ENCODE peak calls at places on chromosomes 7 and 10, in eight cellular contexts. One of them, this sample, is unnamed.

GRCh38 chr7:80312139-80312661 is 177.6 kb downstream of the GNAI1 start:
- DNase-seq in skeletal muscle cell: peak; percentile 83
- DNase-seq in transverse colon: peak; percentile 10
- DNase-seq in activated CD8-positive, alpha-beta memory T cell treated with anti-CD3 and anti-CD28 coated beads, Interleukin-2, amount 50 U/mL, for 4 hours: no peak
- DNase-seq in C1 segment of cervical spinal cord: no peak
- DNase-seq in hippocampal formation: no peak
- DNase-seq in RPMI8226: peak; percentile 5
- DNase-seq in smooth muscle cell of the brain vasculature: peak; percentile 79
- DNase-seq in this sample: peak; percentile 8

GRCh38 chr7:128847721-128848211 is 14.9 kb upstream of the ATP6V1F start:
- DNase-seq in skeletal muscle cell: no peak
- DNase-seq in transverse colon: no peak
- DNase-seq in activated CD8-positive, alpha-beta memory T cell treated with anti-CD3 and anti-CD28 coated beads, Interleukin-2, amount 50 U/mL, for 4 hours: no peak
- DNase-seq in C1 segment of cervical spinal cord: no peak
- DNase-seq in hippocampal formation: no peak
- DNase-seq in RPMI8226: no peak
- DNase-seq in smooth muscle cell of the brain vasculature: no peak
- DNase-seq in this sample: no peak

GRCh38 chr10:132395704-132396494 is 1.1 kb upstream of the PWWP2B start:
- DNase-seq in skeletal muscle cell: no peak
- DNase-seq in transverse colon: peak; percentile 82
- DNase-seq in activated CD8-positive, alpha-beta memory T cell treated with anti-CD3 and anti-CD28 coated beads, Interleukin-2, amount 50 U/mL, for 4 hours: no peak
- DNase-seq in C1 segment of cervical spinal cord: no peak
- DNase-seq in hippocampal formation: no peak
- DNase-seq in RPMI8226: no peak
- DNase-seq in smooth muscle cell of the brain vasculature: no peak
- DNase-seq in this sample: no peak

GRCh38 chr7:73526892-73527821 is 5.1 kb upstream of the BAZ1B start:
- DNase-seq in skeletal muscle cell: no peak
- DNase-seq in transverse colon: no peak
- DNase-seq in activated CD8-positive, alpha-beta memory T cell treated with anti-CD3 and anti-CD28 coated beads, Interleukin-2, amount 50 U/mL, for 4 hours: no peak
- DNase-seq in C1 segment of cervical spinal cord: no peak
- DNase-seq in hippocampal formation: no peak
- DNase-seq in RPMI8226: peak; percentile 87
- DNase-seq in smooth muscle cell of the brain vasculature: no peak
- DNase-seq in this sample: no peak

GRCh38 chr7:32519763-32520162 is 24.5 kb downstream of the AVL9 start:
- DNase-seq in skeletal muscle cell: no peak
- DNase-seq in transverse colon: no peak
- DNase-seq in activated CD8-positive, alpha-beta memory T cell treated with anti-CD3 and anti-CD28 coated beads, Interleukin-2, amount 50 U/mL, for 4 hours: no peak
- DNase-seq in C1 segment of cervical spinal cord: no peak
- DNase-seq in hippocampal formation: no peak
- DNase-seq in RPMI8226: no peak
- DNase-seq in smooth muscle cell of the brain vasculature: no peak
- DNase-seq in this sample: no peak

GRCh38 chr7:4682621-4683042 is 537 bp downstream of the FOXK1 start:
- DNase-seq in skeletal muscle cell: no peak
- DNase-seq in transverse colon: peak; percentile 58
- DNase-seq in activated CD8-positive, alpha-beta memory T cell treated with anti-CD3 and anti-CD28 coated beads, Interleukin-2, amount 50 U/mL, for 4 hours: peak; percentile 45
- DNase-seq in C1 segment of cervical spinal cord: no peak
- DNase-seq in hippocampal formation: no peak
- DNase-seq in RPMI8226: peak; percentile 79
- DNase-seq in smooth muscle cell of the brain vasculature: no peak
- DNase-seq in this sample: no peak

GRCh38 chr10:48731654-48732053 is 47.0 kb downstream of the WDFY4 start:
- DNase-seq in skeletal muscle cell: no peak
- DNase-seq in transverse colon: no peak
- DNase-seq in activated CD8-positive, alpha-beta memory T cell treated with anti-CD3 and anti-CD28 coated beads, Interleukin-2, amount 50 U/mL, for 4 hours: no peak
- DNase-seq in C1 segment of cervical spinal cord: no peak
- DNase-seq in hippocampal formation: no peak
- DNase-seq in RPMI8226: no peak
- DNase-seq in smooth muscle cell of the brain vasculature: no peak
- DNase-seq in this sample: no peak

GRCh38 chr7:11343818-11344413 is 370.2 kb downstream of the PHF14 start:
- DNase-seq in skeletal muscle cell: no peak
- DNase-seq in transverse colon: no peak
- DNase-seq in activated CD8-positive, alpha-beta memory T cell treated with anti-CD3 and anti-CD28 coated beads, Interleukin-2, amount 50 U/mL, for 4 hours: no peak
- DNase-seq in C1 segment of cervical spinal cord: no peak
- DNase-seq in hippocampal formation: no peak
- DNase-seq in RPMI8226: peak; percentile 64
- DNase-seq in smooth muscle cell of the brain vasculature: no peak
- DNase-seq in this sample: peak; percentile 46

GRCh38 chr10:33234779-33235178 is 99.7 kb downstream of the NRP1 start:
- DNase-seq in skeletal muscle cell: no peak
- DNase-seq in transverse colon: no peak
- DNase-seq in activated CD8-positive, alpha-beta memory T cell treated with anti-CD3 and anti-CD28 coated beads, Interleukin-2, amount 50 U/mL, for 4 hours: no peak
- DNase-seq in C1 segment of cervical spinal cord: no peak
- DNase-seq in hippocampal formation: no peak
- DNase-seq in RPMI8226: no peak
- DNase-seq in smooth muscle cell of the brain vasculature: no peak
- DNase-seq in this sample: no peak

GRCh38 chr7:2613113-2613925 is 18.5 kb upstream of the TTYH3 start:
- DNase-seq in skeletal muscle cell: no peak
- DNase-seq in transverse colon: no peak
- DNase-seq in activated CD8-positive, alpha-beta memory T cell treated with anti-CD3 and anti-CD28 coated beads, Interleukin-2, amount 50 U/mL, for 4 hours: no peak
- DNase-seq in C1 segment of cervical spinal cord: no peak
- DNase-seq in hippocampal formation: no peak
- DNase-seq in RPMI8226: peak; percentile 84
- DNase-seq in smooth muscle cell of the brain vasculature: no peak
- DNase-seq in this sample: no peak

GRCh38 chr7:153381275-153382119 is 621.9 kb downstream of the ACTR3B start:
- DNase-seq in skeletal muscle cell: no peak
- DNase-seq in transverse colon: peak; percentile 21
- DNase-seq in activated CD8-positive, alpha-beta memory T cell treated with anti-CD3 and anti-CD28 coated beads, Interleukin-2, amount 50 U/mL, for 4 hours: no peak
- DNase-seq in C1 segment of cervical spinal cord: peak; percentile 19
- DNase-seq in hippocampal formation: peak; percentile 7
- DNase-seq in RPMI8226: peak; percentile 57
- DNase-seq in smooth muscle cell of the brain vasculature: no peak
- DNase-seq in this sample: peak; percentile 20

GRCh38 chr10:103592186-103593021 is 98.9 kb downstream of the NEURL1 start:
- DNase-seq in skeletal muscle cell: no peak
- DNase-seq in transverse colon: peak; percentile 27
- DNase-seq in activated CD8-positive, alpha-beta memory T cell treated with anti-CD3 and anti-CD28 coated beads, Interleukin-2, amount 50 U/mL, for 4 hours: peak; percentile 37
- DNase-seq in C1 segment of cervical spinal cord: no peak
- DNase-seq in hippocampal formation: no peak
- DNase-seq in RPMI8226: peak; percentile 51
- DNase-seq in smooth muscle cell of the brain vasculature: no peak
- DNase-seq in this sample: peak; percentile 20

GRCh38 chr7:128259131-128260056 is 18.3 kb downstream of the LEP start:
- DNase-seq in skeletal muscle cell: peak; percentile 51
- DNase-seq in transverse colon: peak; percentile 78
- DNase-seq in activated CD8-positive, alpha-beta memory T cell treated with anti-CD3 and anti-CD28 coated beads, Interleukin-2, amount 50 U/mL, for 4 hours: no peak
- DNase-seq in C1 segment of cervical spinal cord: no peak
- DNase-seq in hippocampal formation: no peak
- DNase-seq in RPMI8226: no peak
- DNase-seq in smooth muscle cell of the brain vasculature: no peak
- DNase-seq in this sample: no peak

GRCh38 chr10:24408365-24408764 is 199.4 kb downstream of the KIAA1217 start:
- DNase-seq in skeletal muscle cell: no peak
- DNase-seq in transverse colon: no peak
- DNase-seq in activated CD8-positive, alpha-beta memory T cell treated with anti-CD3 and anti-CD28 coated beads, Interleukin-2, amount 50 U/mL, for 4 hours: no peak
- DNase-seq in C1 segment of cervical spinal cord: no peak
- DNase-seq in hippocampal formation: no peak
- DNase-seq in RPMI8226: no peak
- DNase-seq in smooth muscle cell of the brain vasculature: no peak
- DNase-seq in this sample: no peak

GRCh38 chr7:116138202-116138801 is 72.0 kb upstream of the TES start:
- DNase-seq in skeletal muscle cell: no peak
- DNase-seq in transverse colon: no peak
- DNase-seq in activated CD8-positive, alpha-beta memory T cell treated with anti-CD3 and anti-CD28 coated beads, Interleukin-2, amount 50 U/mL, for 4 hours: no peak
- DNase-seq in C1 segment of cervical spinal cord: no peak
- DNase-seq in hippocampal formation: peak; percentile 2
- DNase-seq in RPMI8226: peak; percentile 68
- DNase-seq in smooth muscle cell of the brain vasculature: peak; percentile 55
- DNase-seq in this sample: peak; percentile 65